ENCODE peak calls at places on chromosomes 13 and 19, in nine cellular contexts. S is cardiac muscle cell; K is activated CD8-positive, alpha-beta T cell treated with anti-CD3 and anti-CD28 coated beads, Interleukin-2, amount 10 ng/mL, durations not matched to agents 7 days and 5 days; M is H54; O is brain microvascular endothelial cell; R is sigmoid colon; Y is AG04449; B is colonic mucosa; C is EL. P is an unnamed sample.

GRCh38 chr13:79936368-79937136 is 404.4 kb downstream of the SPRY2 start:
- DNase-seq in K (no peak), C (peak), O (peak), Y (peak), S (no peak), M (peak), B (no peak), R (no peak), P (peak)

GRCh38 chr13:26721251-26721939 is 39.2 kb downstream of the GPR12 start:
- DNase-seq in O (no peak), S (no peak), Y (no peak), R (no peak), K (peak), B (no peak), C (no peak), M (no peak), P (no peak)

GRCh38 chr13:104571161-104571889 is 1505.1 kb upstream of the SLC10A2 start:
- DNase-seq in C (peak), O (peak), S (peak), Y (peak), B (peak), R (peak), M (peak), K (no peak), P (peak)

GRCh38 chr13:79194272-79194671 is 211.8 kb downstream of the RBM26 start:
- DNase-seq in O (no peak), B (no peak), M (no peak), Y (no peak), K (peak), C (no peak), R (no peak), S (no peak), P (no peak)

GRCh38 chr13:44967656-44968451 is 21.4 kb downstream of the NUFIP1 start:
- DNase-seq in K (no peak), B (no peak), S (no peak), O (peak), R (no peak), M (no peak), Y (no peak), C (peak), P (peak)

GRCh38 chr13:42109957-42110356 is 61.5 kb downstream of the DGKH start:
- DNase-seq in B (no peak), M (no peak), K (no peak), C (no peak), S (peak), O (no peak), R (no peak), Y (no peak), P (no peak)

GRCh38 chr13:99981115-99982020 is at the start of gene ZIC2:
- DNase-seq in R (no peak), C (peak), B (no peak), Y (no peak), S (peak), K (no peak), O (peak), M (peak), P (peak)

GRCh38 chr19:40923934-40924391 is 41.9 kb upstream of the CYP2A7 start:
- DNase-seq in R (no peak), M (no peak), C (no peak), Y (no peak), B (peak), S (no peak), O (no peak), K (no peak), P (no peak)

GRCh38 chr13:37326319-37326718 is 220.9 kb upstream of the CSNK1A1L start:
- DNase-seq in C (no peak), M (no peak), O (no peak), Y (no peak), K (no peak), R (no peak), B (no peak), S (no peak), P (peak)

GRCh38 chr13:36130542-36131214 is 504 bp downstream of the DCLK1 start:
- DNase-seq in M (no peak), C (no peak), O (no peak), B (no peak), S (peak), R (peak), K (no peak), Y (no peak), P (no peak)

GRCh38 chr13:114049026-114049425 is 75.2 kb upstream of the C13orf46 start:
- DNase-seq in K (peak), C (no peak), B (peak), M (no peak), S (no peak), O (no peak), R (no peak), Y (no peak), P (no peak)

GRCh38 chr13:26819067-26819466 is 58.5 kb upstream of the GPR12 start:
- DNase-seq in B (no peak), C (no peak), O (no peak), S (peak), Y (no peak), K (no peak), M (no peak), R (no peak), P (no peak)

GRCh38 chr13:109389456-109389855 is 396.9 kb downstream of the IRS2 start:
- DNase-seq in R (no peak), C (peak), Y (no peak), K (no peak), B (no peak), M (no peak), S (no peak), O (no peak), P (no peak)

GRCh38 chr19:4678881-4679379 is 8.8 kb upstream of the MYDGF start:
- DNase-seq in S (peak), C (no peak), Y (no peak), K (peak), M (no peak), R (no peak), O (peak), B (peak), P (peak)

GRCh38 chr19:8149261-8150094 is at the start of gene FBN3:
- DNase-seq in M (no peak), S (peak), O (no peak), B (no peak), C (no peak), Y (no peak), R (no peak), K (no peak), P (no peak)

GRCh38 chr19:35066691-35067563 is 25.4 kb downstream of the HPN start:
- DNase-seq in S (peak), M (peak), O (peak), C (peak), B (peak), Y (no peak), R (peak), K (peak), P (peak)

GRCh38 chr19:12668937-12669271 is 2.3 kb downstream of the WDR83 start:
- DNase-seq in Y (no peak), K (peak), O (peak), B (peak), R (peak), C (peak), M (no peak), S (peak), P (peak)

GRCh38 chr13:110390572-110390971 is 83.5 kb downstream of the COL4A2 start:
- DNase-seq in B (no peak), S (no peak), M (peak), Y (peak), K (no peak), C (peak), R (no peak), O (peak), P (peak)

GRCh38 chr13:99314640-99315176 is 7.5 kb upstream of the GPR183 start:
- DNase-seq in Y (no peak), S (no peak), R (no peak), M (no peak), B (no peak), O (peak), K (peak), C (peak), P (no peak)

GRCh38 chr13:114124921-114125320 is 7.5 kb downstream of the RASA3 start:
- DNase-seq in S (no peak), R (no peak), B (no peak), M (peak), C (peak), O (peak), Y (no peak), K (peak), P (peak)

GRCh38 chr19:27935669-27936068 is 1277.3 kb downstream of the UQCRFS1 start:
- DNase-seq in B (no peak), O (no peak), R (no peak), K (no peak), S (no peak), C (no peak), Y (no peak), M (no peak), P (no peak)

GRCh38 chr13:26695891-26696311 is 64.7 kb downstream of the GPR12 start:
- DNase-seq in B (no peak), S (no peak), K (no peak), C (no peak), M (no peak), R (no peak), O (no peak), Y (no peak), P (no peak)

GRCh38 chr19:2276429-2276989 is 5.5 kb downstream of the PEAK3 start:
- DNase-seq in C (no peak), R (no peak), Y (no peak), M (no peak), B (no peak), O (no peak), K (no peak), S (no peak), P (no peak)

GRCh38 chr13:108200781-108201398 is 14.4 kb downstream of the LIG4 start:
- DNase-seq in Y (no peak), R (no peak), S (no peak), B (no peak), M (no peak), K (no peak), C (peak), O (peak), P (peak)

GRCh38 chr19:12703056-12703455 is 6.6 kb upstream of the FBXW9 start:
- DNase-seq in Y (no peak), R (no peak), K (peak), B (no peak), M (no peak), O (no peak), C (peak), S (peak), P (peak)

GRCh38 chr13:110261166-110262081 is 45.5 kb downstream of the COL4A1 start:
- DNase-seq in S (no peak), K (no peak), Y (no peak), C (no peak), O (no peak), M (no peak), R (no peak), B (no peak), P (no peak)

GRCh38 chr13:49110122-49110831 is 109.9 kb upstream of the MLNR start:
- DNase-seq in R (peak), C (peak), O (peak), K (peak), M (peak), B (peak), Y (peak), S (peak), P (peak)

GRCh38 chr19:29524912-29525870 is 603 bp upstream of the VSTM2B start:
- DNase-seq in R (no peak), O (no peak), C (no peak), B (no peak), Y (no peak), S (no peak), M (no peak), K (no peak), P (no peak)

GRCh38 chr13:77465595-77466195 is 69.8 kb upstream of the SCEL start:
- DNase-seq in S (no peak), O (no peak), M (no peak), K (no peak), C (no peak), B (no peak), R (no peak), Y (no peak), P (no peak)

GRCh38 chr13:108960006-108960405 is 330.6 kb downstream of the MYO16 start:
- DNase-seq in R (no peak), B (no peak), C (no peak), O (no peak), K (no peak), M (no peak), S (no peak), Y (no peak), P (no peak)

GRCh38 chr19:39416152-39416551 is 3.7 kb downstream of the PLEKHG2 start:
- DNase-seq in S (no peak), B (no peak), R (no peak), O (no peak), K (no peak), M (no peak), C (no peak), Y (no peak), P (no peak)